ENCODE peak calls at places on chromosomes 11 and 22, in seven cellular contexts. H is IMR-90, E is dorsolateral prefrontal cortex, P is HCT116, Y is OCI-LY7, I is kidney epithelial cell, M is esophagus muscularis mucosa. B is an unnamed sample.
A peak's percentile ranks its signal among the peaks of the same experiment; 100 is the strongest.

GRCh38 chr22:20949698-20950183 is 17.3 kb upstream of the AIFM3 start:
- DNase-seq in H (no peak), E (no peak), P (no peak), Y (no peak), I (no peak), M (no peak), B (no peak)

GRCh38 chr11:88384678-88385015 is 47.1 kb upstream of the CTSC start:
- DNase-seq in H (peak; percentile 49), E (no peak), P (no peak), Y (no peak), I (peak; percentile 69), M (no peak), B (no peak)

GRCh38 chr11:11786771-11787170 is 55.0 kb upstream of the USP47 start:
- DNase-seq in H (peak; percentile 40), E (no peak), P (no peak), Y (no peak), I (no peak), M (peak; percentile 42), B (no peak)

GRCh38 chr11:67303989-67304411 is 670 bp downstream of the SSH3 start:
- DNase-seq in H (no peak), E (peak; percentile 43), P (no peak), Y (no peak), I (no peak), M (no peak), B (no peak)

GRCh38 chr11:35042906-35043305 is 96.1 kb upstream of the CD44 start:
- DNase-seq in H (no peak), E (no peak), P (no peak), Y (no peak), I (no peak), M (no peak), B (no peak)

GRCh38 chr11:116703421-116703820 is 69.4 kb downstream of the BUD13 start:
- DNase-seq in H (no peak), E (peak; percentile 75), P (no peak), Y (peak; percentile 5), I (no peak), M (no peak), B (no peak)

GRCh38 chr11:2584812-2585565 is 114.8 kb downstream of the KCNQ1OT1 start:
- DNase-seq in H (no peak), E (peak; percentile 32), P (no peak), Y (no peak), I (no peak), M (peak; percentile 66), B (no peak)

GRCh38 chr11:28132541-28132940 is 24.4 kb downstream of the METTL15 start:
- DNase-seq in H (peak; percentile 41), E (no peak), P (no peak), Y (no peak), I (no peak), M (no peak), B (no peak)

GRCh38 chr22:28479912-28480311 is 199.7 kb downstream of the TTC28 start:
- DNase-seq in H (peak; percentile 27), E (no peak), P (no peak), Y (no peak), I (no peak), M (no peak), B (no peak)

GRCh38 chr22:37419916-37420655 is 7.2 kb downstream of the ELFN2 start:
- DNase-seq in H (peak; percentile 17), E (no peak), P (no peak), Y (no peak), I (no peak), M (no peak), B (no peak)

GRCh38 chr22:44005524-44005923 is 18.6 kb upstream of the PARVB start:
- DNase-seq in H (no peak), E (no peak), P (no peak), Y (no peak), I (no peak), M (no peak), B (no peak)

GRCh38 chr11:6647282-6647679 is 8.3 kb downstream of the DCHS1 start:
- DNase-seq in H (peak; percentile 56), E (no peak), P (no peak), Y (no peak), I (no peak), M (no peak), B (no peak)

GRCh38 chr11:74978041-74978440 is 10.7 kb upstream of the NEU3 start:
- DNase-seq in H (no peak), E (no peak), P (no peak), Y (no peak), I (no peak), M (no peak), B (no peak)

GRCh38 chr22:49937758-49938564 is 19.5 kb downstream of the CRELD2 start:
- DNase-seq in H (no peak), E (peak; percentile 76), P (no peak), Y (no peak), I (no peak), M (no peak), B (no peak)

GRCh38 chr11:67673358-67673757 is 1.1 kb downstream of the ALDH3B2 start:
- DNase-seq in H (no peak), E (no peak), P (no peak), Y (no peak), I (no peak), M (no peak), B (no peak)

GRCh38 chr22:45298934-45299505 is 10.7 kb upstream of the FAM118A start:
- DNase-seq in H (peak; percentile 11), E (no peak), P (no peak), Y (no peak), I (no peak), M (no peak), B (no peak)

GRCh38 chr11:18522388-18522787 is 4.4 kb downstream of the TSG101 start:
- DNase-seq in H (no peak), E (no peak), P (no peak), Y (peak; percentile 33), I (no peak), M (no peak), B (no peak)

GRCh38 chr22:25447689-25448434 is 116.6 kb upstream of the GRK3 start:
- DNase-seq in H (peak; percentile 78), E (peak; percentile 89), P (peak; percentile 71), Y (peak; percentile 92), I (no peak), M (peak; percentile 95), B (no peak)

GRCh38 chr11:1870721-1871466 is 18.0 kb downstream of the LSP1 start:
- DNase-seq in H (no peak), E (peak; percentile 72), P (no peak), Y (no peak), I (no peak), M (no peak), B (no peak)

GRCh38 chr11:28505216-28505615 is 397.0 kb downstream of the METTL15 start:
- DNase-seq in H (no peak), E (no peak), P (no peak), Y (no peak), I (no peak), M (no peak), B (no peak)

GRCh38 chr11:94400075-94400838 is 962 bp downstream of the GPR83 start:
- DNase-seq in H (no peak), E (no peak), P (no peak), Y (no peak), I (no peak), M (no peak), B (no peak)

GRCh38 chr22:39332441-39333064 is 13.1 kb upstream of the RPL3 start:
- DNase-seq in H (no peak), E (no peak), P (no peak), Y (no peak), I (no peak), M (no peak), B (no peak)

GRCh38 chr11:75275581-75275980 is 35.0 kb downstream of the TPBGL start:
- DNase-seq in H (peak; percentile 13), E (no peak), P (no peak), Y (peak; percentile 87), I (no peak), M (no peak), B (no peak)

DNA sequence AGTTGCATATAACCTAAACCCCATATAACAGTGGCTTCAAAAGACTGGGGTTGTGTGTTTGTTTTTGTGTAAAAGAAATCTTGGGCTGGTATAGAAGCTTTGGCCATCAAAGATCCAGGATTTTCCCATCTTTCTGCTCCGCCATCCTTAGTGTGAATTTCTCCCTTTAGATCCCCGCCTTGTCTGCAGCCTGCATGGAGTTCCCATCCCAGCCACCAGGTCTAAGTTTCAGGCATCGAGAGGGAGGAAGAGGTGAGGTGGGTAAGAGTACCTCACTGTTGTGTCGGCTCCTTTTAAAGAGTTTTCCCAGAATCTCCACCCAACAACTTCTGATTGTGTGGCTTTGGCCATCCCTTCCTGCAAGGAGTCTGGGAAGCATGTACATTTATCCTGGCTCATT is 195.5 kb upstream of the SORL1-AS1 start:
- DNase-seq in H (no peak), E (no peak), P (no peak), Y (no peak), I (no peak), M (no peak), B (no peak)
- TF ChIP-seq CTCF in H (no peak), E (no peak), P (peak; percentile 37), Y (no peak), I (no peak), M (no peak), B (no peak)

DNA sequence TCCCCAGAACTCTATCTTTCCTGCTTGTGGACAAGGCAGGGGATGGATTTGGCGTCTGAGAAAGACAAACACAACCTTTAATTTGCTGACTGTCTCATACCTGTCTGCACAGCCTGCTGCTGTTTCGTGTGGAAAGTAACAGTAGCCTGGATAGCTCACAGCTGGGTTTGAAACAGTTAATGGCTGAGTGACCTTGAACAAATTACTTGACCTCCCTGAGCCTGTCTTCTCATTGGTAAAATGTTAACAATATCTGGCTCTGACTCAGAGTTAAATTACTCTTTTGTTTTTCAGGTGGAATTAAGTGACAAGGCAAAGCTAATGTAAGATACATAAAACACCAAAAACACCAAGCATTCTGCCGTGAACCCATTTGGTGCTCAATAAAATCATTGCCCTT is 41.1 kb upstream of the ADA2 start:
- DNase-seq in H (no peak), E (no peak), P (no peak), Y (no peak), I (no peak), M (no peak), B (no peak)
- H3K4me3 ChIP-seq in H (no peak overlapping the region), E (no peak overlapping the region), P (no peak overlapping the region), Y (no peak overlapping the region), I (no peak overlapping the region), M (no peak overlapping the region), B (no peak overlapping the region)

GRCh38 chr11:102812188-102812587 is 14.2 kb upstream of the MMP1 start:
- DNase-seq in H (no peak), E (no peak), P (no peak), Y (no peak), I (no peak), M (no peak), B (no peak)

GRCh38 chr11:102807921-102808320 is 10.0 kb upstream of the MMP1 start:
- DNase-seq in H (peak; percentile 19), E (no peak), P (peak; percentile 75), Y (peak; percentile 5), I (no peak), M (no peak), B (no peak)

GRCh38 chr11:102813484-102813883 is 15.5 kb upstream of the MMP1 start:
- DNase-seq in H (no peak), E (no peak), P (no peak), Y (no peak), I (no peak), M (no peak), B (no peak)

GRCh38 chr11:102806296-102806695 is 8.3 kb upstream of the MMP1 start:
- DNase-seq in H (peak; percentile 50), E (no peak), P (no peak), Y (no peak), I (no peak), M (no peak), B (peak; percentile 33)

GRCh38 chr11:102810943-102811528 is 13.1 kb upstream of the MMP1 start:
- DNase-seq in H (peak; percentile 45), E (no peak), P (no peak), Y (no peak), I (no peak), M (no peak), B (no peak)
- TF ChIP-seq CTCF in H (peak; percentile 53), E (peak; percentile 36), P (peak; percentile 54), Y (peak; percentile 64), I (peak; percentile 63), M (peak; percentile 20), B (peak; percentile 35)

GRCh38 chr11:78350101-78350645 is 67.4 kb downstream of the GAB2 start:
- DNase-seq in H (peak; percentile 55), E (no peak), P (no peak), Y (peak; percentile 20), I (no peak), M (no peak), B (no peak)
- H3K4me3 ChIP-seq in H (peak overlapping the region; percentile 25), E (peak overlapping the region; percentile 21), P (no peak overlapping the region), Y (peak overlapping the region; percentile 34), I (no peak overlapping the region), M (peak overlapping the region; percentile 33), B (peak overlapping the region; percentile 28)

B was measured in AG04449.